ENCODE peak calls at places on chromosomes 4 and X, in ten cellular contexts. One of them, this sample, is unnamed.

GRCh38 chr4:121842862-121843261 is 19.2 kb upstream of the CCNA2 start:
- DNase-seq in stimulated activated CD4-positive, alpha-beta T cell treated with anti-CD3 and anti-CD28 coated beads, Interleukin-2, amount 100 ng/mL, for 48 hours: no peak
- DNase-seq in RWPE1: no peak
- DNase-seq in naive thymus-derived CD8-positive, alpha-beta T cell: no peak
- DNase-seq in cardiac muscle cell: no peak
- DNase-seq in fibroblast of mammary gland: no peak
- DNase-seq in T-helper 9 cell: no peak
- DNase-seq in activated effector memory CD4-positive, alpha-beta T cell treated with Interleukin-2 at 50 U/mL for 16 hours: no peak
- DNase-seq in H7: no peak
- DNase-seq in vagina: no peak
- DNase-seq in this sample: no peak

GRCh38 chrX:130339408-130340222 is at the start of gene SLC25A14:
- DNase-seq in stimulated activated CD4-positive, alpha-beta T cell treated with anti-CD3 and anti-CD28 coated beads, Interleukin-2, amount 100 ng/mL, for 48 hours: peak
- DNase-seq in RWPE1: peak
- DNase-seq in naive thymus-derived CD8-positive, alpha-beta T cell: peak
- DNase-seq in cardiac muscle cell: peak
- DNase-seq in fibroblast of mammary gland: peak
- DNase-seq in T-helper 9 cell: peak
- DNase-seq in activated effector memory CD4-positive, alpha-beta T cell treated with Interleukin-2 at 50 U/mL for 16 hours: peak
- DNase-seq in H7: peak
- DNase-seq in vagina: no peak
- DNase-seq in this sample: peak

GRCh38 chrX:138711399-138712347 is at the start of gene FGF13:
- DNase-seq in stimulated activated CD4-positive, alpha-beta T cell treated with anti-CD3 and anti-CD28 coated beads, Interleukin-2, amount 100 ng/mL, for 48 hours: no peak
- DNase-seq in RWPE1: no peak
- DNase-seq in naive thymus-derived CD8-positive, alpha-beta T cell: no peak
- DNase-seq in cardiac muscle cell: peak
- DNase-seq in fibroblast of mammary gland: peak
- DNase-seq in T-helper 9 cell: no peak
- DNase-seq in activated effector memory CD4-positive, alpha-beta T cell treated with Interleukin-2 at 50 U/mL for 16 hours: no peak
- DNase-seq in H7: peak
- DNase-seq in vagina: no peak
- DNase-seq in this sample: no peak

GRCh38 chr4:88756149-88756548 is 58.5 kb upstream of the NAP1L5 start:
- DNase-seq in stimulated activated CD4-positive, alpha-beta T cell treated with anti-CD3 and anti-CD28 coated beads, Interleukin-2, amount 100 ng/mL, for 48 hours: no peak
- DNase-seq in RWPE1: no peak
- DNase-seq in naive thymus-derived CD8-positive, alpha-beta T cell: no peak
- DNase-seq in cardiac muscle cell: no peak
- DNase-seq in fibroblast of mammary gland: no peak
- DNase-seq in T-helper 9 cell: no peak
- DNase-seq in activated effector memory CD4-positive, alpha-beta T cell treated with Interleukin-2 at 50 U/mL for 16 hours: no peak
- DNase-seq in H7: no peak
- DNase-seq in vagina: no peak
- DNase-seq in this sample: no peak

GRCh38 chr4:163878336-163879121 is 384.0 kb downstream of the TMA16 start:
- DNase-seq in stimulated activated CD4-positive, alpha-beta T cell treated with anti-CD3 and anti-CD28 coated beads, Interleukin-2, amount 100 ng/mL, for 48 hours: no peak
- DNase-seq in RWPE1: no peak
- DNase-seq in naive thymus-derived CD8-positive, alpha-beta T cell: no peak
- DNase-seq in cardiac muscle cell: no peak
- DNase-seq in fibroblast of mammary gland: peak
- DNase-seq in T-helper 9 cell: no peak
- DNase-seq in activated effector memory CD4-positive, alpha-beta T cell treated with Interleukin-2 at 50 U/mL for 16 hours: no peak
- DNase-seq in H7: no peak
- DNase-seq in vagina: no peak
- DNase-seq in this sample: no peak

GRCh38 chrX:70168238-70169188 is 8.8 kb upstream of the DGAT2L6 start:
- DNase-seq in stimulated activated CD4-positive, alpha-beta T cell treated with anti-CD3 and anti-CD28 coated beads, Interleukin-2, amount 100 ng/mL, for 48 hours: no peak
- DNase-seq in RWPE1: peak
- DNase-seq in naive thymus-derived CD8-positive, alpha-beta T cell: no peak
- DNase-seq in cardiac muscle cell: peak
- DNase-seq in fibroblast of mammary gland: peak
- DNase-seq in T-helper 9 cell: no peak
- DNase-seq in activated effector memory CD4-positive, alpha-beta T cell treated with Interleukin-2 at 50 U/mL for 16 hours: no peak
- DNase-seq in H7: peak
- DNase-seq in vagina: no peak
- DNase-seq in this sample: no peak

GRCh38 chr4:33996075-33996718 is 2248.1 kb downstream of the ARAP2 start:
- DNase-seq in stimulated activated CD4-positive, alpha-beta T cell treated with anti-CD3 and anti-CD28 coated beads, Interleukin-2, amount 100 ng/mL, for 48 hours: no peak
- DNase-seq in RWPE1: no peak
- DNase-seq in naive thymus-derived CD8-positive, alpha-beta T cell: no peak
- DNase-seq in cardiac muscle cell: no peak
- DNase-seq in fibroblast of mammary gland: peak
- DNase-seq in T-helper 9 cell: no peak
- DNase-seq in activated effector memory CD4-positive, alpha-beta T cell treated with Interleukin-2 at 50 U/mL for 16 hours: no peak
- DNase-seq in H7: no peak
- DNase-seq in vagina: no peak
- DNase-seq in this sample: no peak

GRCh38 chr4:7204656-7205387 is 12.5 kb downstream of the SORCS2 start:
- DNase-seq in stimulated activated CD4-positive, alpha-beta T cell treated with anti-CD3 and anti-CD28 coated beads, Interleukin-2, amount 100 ng/mL, for 48 hours: no peak
- DNase-seq in RWPE1: no peak
- DNase-seq in naive thymus-derived CD8-positive, alpha-beta T cell: no peak
- DNase-seq in cardiac muscle cell: no peak
- DNase-seq in fibroblast of mammary gland: no peak
- DNase-seq in T-helper 9 cell: no peak
- DNase-seq in activated effector memory CD4-positive, alpha-beta T cell treated with Interleukin-2 at 50 U/mL for 16 hours: no peak
- DNase-seq in H7: no peak
- DNase-seq in vagina: no peak
- DNase-seq in this sample: no peak

GRCh38 chrX:118183606-118184005 is 67.0 kb upstream of the KLHL13 start:
- DNase-seq in stimulated activated CD4-positive, alpha-beta T cell treated with anti-CD3 and anti-CD28 coated beads, Interleukin-2, amount 100 ng/mL, for 48 hours: no peak
- DNase-seq in RWPE1: no peak
- DNase-seq in naive thymus-derived CD8-positive, alpha-beta T cell: no peak
- DNase-seq in cardiac muscle cell: no peak
- DNase-seq in fibroblast of mammary gland: no peak
- DNase-seq in T-helper 9 cell: no peak
- DNase-seq in activated effector memory CD4-positive, alpha-beta T cell treated with Interleukin-2 at 50 U/mL for 16 hours: no peak
- DNase-seq in H7: peak
- DNase-seq in vagina: no peak
- DNase-seq in this sample: no peak

GRCh38 chr4:119246177-119246576 is 33.7 kb downstream of the USP53 start:
- DNase-seq in stimulated activated CD4-positive, alpha-beta T cell treated with anti-CD3 and anti-CD28 coated beads, Interleukin-2, amount 100 ng/mL, for 48 hours: no peak
- DNase-seq in RWPE1: no peak
- DNase-seq in naive thymus-derived CD8-positive, alpha-beta T cell: no peak
- DNase-seq in cardiac muscle cell: no peak
- DNase-seq in fibroblast of mammary gland: no peak
- DNase-seq in T-helper 9 cell: no peak
- DNase-seq in activated effector memory CD4-positive, alpha-beta T cell treated with Interleukin-2 at 50 U/mL for 16 hours: no peak
- DNase-seq in H7: no peak
- DNase-seq in vagina: no peak
- DNase-seq in this sample: no peak

GRCh38 chr4:14222630-14223029 is 595.1 kb upstream of the BOD1L1 start:
- DNase-seq in stimulated activated CD4-positive, alpha-beta T cell treated with anti-CD3 and anti-CD28 coated beads, Interleukin-2, amount 100 ng/mL, for 48 hours: no peak
- DNase-seq in RWPE1: no peak
- DNase-seq in naive thymus-derived CD8-positive, alpha-beta T cell: no peak
- DNase-seq in cardiac muscle cell: no peak
- DNase-seq in fibroblast of mammary gland: no peak
- DNase-seq in T-helper 9 cell: no peak
- DNase-seq in activated effector memory CD4-positive, alpha-beta T cell treated with Interleukin-2 at 50 U/mL for 16 hours: no peak
- DNase-seq in H7: no peak
- DNase-seq in vagina: no peak
- DNase-seq in this sample: no peak

GRCh38 chr4:47160095-47160494 is 128.7 kb downstream of the GABRB1 start:
- DNase-seq in stimulated activated CD4-positive, alpha-beta T cell treated with anti-CD3 and anti-CD28 coated beads, Interleukin-2, amount 100 ng/mL, for 48 hours: no peak
- DNase-seq in RWPE1: no peak
- DNase-seq in naive thymus-derived CD8-positive, alpha-beta T cell: no peak
- DNase-seq in cardiac muscle cell: no peak
- DNase-seq in fibroblast of mammary gland: no peak
- DNase-seq in T-helper 9 cell: no peak
- DNase-seq in activated effector memory CD4-positive, alpha-beta T cell treated with Interleukin-2 at 50 U/mL for 16 hours: no peak
- DNase-seq in H7: no peak
- DNase-seq in vagina: no peak
- DNase-seq in this sample: no peak

GRCh38 chr4:24489870-24490269 is 94.5 kb downstream of the DHX15 start:
- DNase-seq in stimulated activated CD4-positive, alpha-beta T cell treated with anti-CD3 and anti-CD28 coated beads, Interleukin-2, amount 100 ng/mL, for 48 hours: no peak
- DNase-seq in RWPE1: no peak
- DNase-seq in naive thymus-derived CD8-positive, alpha-beta T cell: no peak
- DNase-seq in cardiac muscle cell: no peak
- DNase-seq in fibroblast of mammary gland: peak
- DNase-seq in T-helper 9 cell: no peak
- DNase-seq in activated effector memory CD4-positive, alpha-beta T cell treated with Interleukin-2 at 50 U/mL for 16 hours: no peak
- DNase-seq in H7: no peak
- DNase-seq in vagina: no peak
- DNase-seq in this sample: no peak

GRCh38 chr4:83172371-83172770 is 57.8 kb upstream of the PLAC8 start:
- DNase-seq in stimulated activated CD4-positive, alpha-beta T cell treated with anti-CD3 and anti-CD28 coated beads, Interleukin-2, amount 100 ng/mL, for 48 hours: no peak
- DNase-seq in RWPE1: no peak
- DNase-seq in naive thymus-derived CD8-positive, alpha-beta T cell: no peak
- DNase-seq in cardiac muscle cell: no peak
- DNase-seq in fibroblast of mammary gland: no peak
- DNase-seq in T-helper 9 cell: no peak
- DNase-seq in activated effector memory CD4-positive, alpha-beta T cell treated with Interleukin-2 at 50 U/mL for 16 hours: no peak
- DNase-seq in H7: no peak
- DNase-seq in vagina: no peak
- DNase-seq in this sample: no peak

GRCh38 chr4:40856836-40857362 is 107.1 kb downstream of the NSUN7 start:
- DNase-seq in stimulated activated CD4-positive, alpha-beta T cell treated with anti-CD3 and anti-CD28 coated beads, Interleukin-2, amount 100 ng/mL, for 48 hours: peak
- DNase-seq in RWPE1: peak
- DNase-seq in naive thymus-derived CD8-positive, alpha-beta T cell: peak
- DNase-seq in cardiac muscle cell: peak
- DNase-seq in fibroblast of mammary gland: peak
- DNase-seq in T-helper 9 cell: no peak
- DNase-seq in activated effector memory CD4-positive, alpha-beta T cell treated with Interleukin-2 at 50 U/mL for 16 hours: no peak
- DNase-seq in H7: peak
- DNase-seq in vagina: no peak
- DNase-seq in this sample: no peak

GRCh38 chrX:113400193-113400704 is 559.6 kb upstream of the AMOT start:
- DNase-seq in stimulated activated CD4-positive, alpha-beta T cell treated with anti-CD3 and anti-CD28 coated beads, Interleukin-2, amount 100 ng/mL, for 48 hours: no peak
- DNase-seq in RWPE1: no peak
- DNase-seq in naive thymus-derived CD8-positive, alpha-beta T cell: no peak
- DNase-seq in cardiac muscle cell: no peak
- DNase-seq in fibroblast of mammary gland: no peak
- DNase-seq in T-helper 9 cell: no peak
- DNase-seq in activated effector memory CD4-positive, alpha-beta T cell treated with Interleukin-2 at 50 U/mL for 16 hours: no peak
- DNase-seq in H7: peak
- DNase-seq in vagina: no peak
- DNase-seq in this sample: no peak

GRCh38 chr4:69490271-69490670 is 5.4 kb downstream of the UGT2B4 start:
- DNase-seq in stimulated activated CD4-positive, alpha-beta T cell treated with anti-CD3 and anti-CD28 coated beads, Interleukin-2, amount 100 ng/mL, for 48 hours: no peak
- DNase-seq in RWPE1: no peak
- DNase-seq in naive thymus-derived CD8-positive, alpha-beta T cell: no peak
- DNase-seq in cardiac muscle cell: no peak
- DNase-seq in fibroblast of mammary gland: peak
- DNase-seq in T-helper 9 cell: no peak
- DNase-seq in activated effector memory CD4-positive, alpha-beta T cell treated with Interleukin-2 at 50 U/mL for 16 hours: no peak
- DNase-seq in H7: no peak
- DNase-seq in vagina: no peak
- DNase-seq in this sample: no peak

GRCh38 chr4:535181-535923 is 36.3 kb downstream of the PIGG start:
- DNase-seq in stimulated activated CD4-positive, alpha-beta T cell treated with anti-CD3 and anti-CD28 coated beads, Interleukin-2, amount 100 ng/mL, for 48 hours: no peak
- DNase-seq in RWPE1: no peak
- DNase-seq in naive thymus-derived CD8-positive, alpha-beta T cell: no peak
- DNase-seq in cardiac muscle cell: no peak
- DNase-seq in fibroblast of mammary gland: no peak
- DNase-seq in T-helper 9 cell: no peak
- DNase-seq in activated effector memory CD4-positive, alpha-beta T cell treated with Interleukin-2 at 50 U/mL for 16 hours: no peak
- DNase-seq in H7: no peak
- DNase-seq in vagina: peak
- DNase-seq in this sample: no peak

GRCh38 chrX:155747520-155747919 is 133.6 kb upstream of the VAMP7 start:
- DNase-seq in stimulated activated CD4-positive, alpha-beta T cell treated with anti-CD3 and anti-CD28 coated beads, Interleukin-2, amount 100 ng/mL, for 48 hours: no peak
- DNase-seq in RWPE1: no peak
- DNase-seq in naive thymus-derived CD8-positive, alpha-beta T cell: no peak
- DNase-seq in cardiac muscle cell: no peak
- DNase-seq in fibroblast of mammary gland: peak
- DNase-seq in T-helper 9 cell: no peak
- DNase-seq in activated effector memory CD4-positive, alpha-beta T cell treated with Interleukin-2 at 50 U/mL for 16 hours: no peak
- DNase-seq in H7: no peak
- DNase-seq in vagina: no peak
- DNase-seq in this sample: no peak

GRCh38 chr4:76441881-76442280 is 6.9 kb downstream of the SHROOM3 start:
- DNase-seq in stimulated activated CD4-positive, alpha-beta T cell treated with anti-CD3 and anti-CD28 coated beads, Interleukin-2, amount 100 ng/mL, for 48 hours: no peak
- DNase-seq in RWPE1: no peak
- DNase-seq in naive thymus-derived CD8-positive, alpha-beta T cell: no peak
- DNase-seq in cardiac muscle cell: no peak
- DNase-seq in fibroblast of mammary gland: no peak
- DNase-seq in T-helper 9 cell: no peak
- DNase-seq in activated effector memory CD4-positive, alpha-beta T cell treated with Interleukin-2 at 50 U/mL for 16 hours: no peak
- DNase-seq in H7: no peak
- DNase-seq in vagina: no peak
- DNase-seq in this sample: no peak

GRCh38 chr4:121379276-121379675 is 1.5 kb downstream of the QRFPR start:
- DNase-seq in stimulated activated CD4-positive, alpha-beta T cell treated with anti-CD3 and anti-CD28 coated beads, Interleukin-2, amount 100 ng/mL, for 48 hours: no peak
- DNase-seq in RWPE1: no peak
- DNase-seq in naive thymus-derived CD8-positive, alpha-beta T cell: no peak
- DNase-seq in cardiac muscle cell: no peak
- DNase-seq in fibroblast of mammary gland: no peak
- DNase-seq in T-helper 9 cell: no peak
- DNase-seq in activated effector memory CD4-positive, alpha-beta T cell treated with Interleukin-2 at 50 U/mL for 16 hours: no peak
- DNase-seq in H7: no peak
- DNase-seq in vagina: no peak
- DNase-seq in this sample: no peak

GRCh38 chr4:125317526-125317880 is 2.7 kb downstream of the FAT4 start:
- DNase-seq in stimulated activated CD4-positive, alpha-beta T cell treated with anti-CD3 and anti-CD28 coated beads, Interleukin-2, amount 100 ng/mL, for 48 hours: no peak
- DNase-seq in RWPE1: no peak
- DNase-seq in naive thymus-derived CD8-positive, alpha-beta T cell: no peak
- DNase-seq in cardiac muscle cell: peak
- DNase-seq in fibroblast of mammary gland: peak
- DNase-seq in T-helper 9 cell: no peak
- DNase-seq in activated effector memory CD4-positive, alpha-beta T cell treated with Interleukin-2 at 50 U/mL for 16 hours: no peak
- DNase-seq in H7: peak
- DNase-seq in vagina: no peak
- DNase-seq in this sample: no peak

GRCh38 chr4:108834787-108835384 is 72.0 kb upstream of the ETNPPL start:
- DNase-seq in stimulated activated CD4-positive, alpha-beta T cell treated with anti-CD3 and anti-CD28 coated beads, Interleukin-2, amount 100 ng/mL, for 48 hours: no peak
- DNase-seq in RWPE1: peak
- DNase-seq in naive thymus-derived CD8-positive, alpha-beta T cell: no peak
- DNase-seq in cardiac muscle cell: peak
- DNase-seq in fibroblast of mammary gland: peak
- DNase-seq in T-helper 9 cell: no peak
- DNase-seq in activated effector memory CD4-positive, alpha-beta T cell treated with Interleukin-2 at 50 U/mL for 16 hours: no peak
- DNase-seq in H7: no peak
- DNase-seq in vagina: no peak
- DNase-seq in this sample: peak

GRCh38 chrX:37361596-37361995 is 12.4 kb downstream of the PRRG1 start:
- DNase-seq in stimulated activated CD4-positive, alpha-beta T cell treated with anti-CD3 and anti-CD28 coated beads, Interleukin-2, amount 100 ng/mL, for 48 hours: no peak
- DNase-seq in RWPE1: no peak
- DNase-seq in naive thymus-derived CD8-positive, alpha-beta T cell: no peak
- DNase-seq in cardiac muscle cell: no peak
- DNase-seq in fibroblast of mammary gland: peak
- DNase-seq in T-helper 9 cell: no peak
- DNase-seq in activated effector memory CD4-positive, alpha-beta T cell treated with Interleukin-2 at 50 U/mL for 16 hours: no peak
- DNase-seq in H7: no peak
- DNase-seq in vagina: no peak
- DNase-seq in this sample: no peak

GRCh38 chr4:53055274-53055673 is 193.2 kb downstream of the RASL11B start:
- DNase-seq in stimulated activated CD4-positive, alpha-beta T cell treated with anti-CD3 and anti-CD28 coated beads, Interleukin-2, amount 100 ng/mL, for 48 hours: no peak
- DNase-seq in RWPE1: no peak
- DNase-seq in naive thymus-derived CD8-positive, alpha-beta T cell: no peak
- DNase-seq in cardiac muscle cell: no peak
- DNase-seq in fibroblast of mammary gland: peak
- DNase-seq in T-helper 9 cell: no peak
- DNase-seq in activated effector memory CD4-positive, alpha-beta T cell treated with Interleukin-2 at 50 U/mL for 16 hours: no peak
- DNase-seq in H7: no peak
- DNase-seq in vagina: no peak
- DNase-seq in this sample: no peak